ENCODE peak calls at places on chromosomes 1 and 21, in ten cellular contexts. L is D341Med; H is activated CD4-positive, alpha-beta T cell treated with anti-CD3 and anti-CD28 coated beads for 48 hours; D is activated T-cell treated with anti-CD3 and anti-CD28 coated beads, Interleukin-2, amount 50 U/mL, for 72 hours; W is ACHN; U is cardiac muscle cell; S is astrocyte of the spinal cord; K is H7; O is NCI-H1694 treated with DMSO at 0.1 percent for 48 hours; N is NAMALWA. X is an unnamed sample.

GRCh38 chr1:176188604-176189003 is 18.5 kb downstream of the COP1 start:
- DNase-seq in L (no peak), H (no peak), D (no peak), W (no peak), U (no peak), S (no peak), K (no peak), O (no peak), N (no peak), X (no peak)

GRCh38 chr1:203307690-203308126 is 2.4 kb downstream of the BTG2 start:
- DNase-seq in L (no peak), H (no peak), D (no peak), W (no peak), U (no peak), S (no peak), K (peak), O (no peak), N (no peak), X (no peak)

GRCh38 chr21:32735524-32735923 is 7.7 kb upstream of the SYNJ1 start:
- DNase-seq in L (no peak), H (peak), D (peak), W (no peak), U (no peak), S (no peak), K (peak), O (no peak), N (no peak), X (no peak)

GRCh38 chr1:80048706-80049105 is 1042.2 kb upstream of the ADGRL4 start:
- DNase-seq in L (no peak), H (no peak), D (no peak), W (no peak), U (no peak), S (no peak), K (no peak), O (no peak), N (no peak), X (no peak)

GRCh38 chr1:31238986-31239613 is 587 bp downstream of the NKAIN1 start:
- DNase-seq in L (peak), H (peak), D (peak), W (no peak), U (peak), S (peak), K (peak), O (peak), N (no peak), X (peak)

GRCh38 chr1:23544444-23545389 is 13.7 kb upstream of the E2F2 start:
- DNase-seq in L (peak), H (peak), D (peak), W (peak), U (peak), S (peak), K (peak), O (peak), N (peak), X (peak)

GRCh38 chr1:24990796-24991195 is 60.7 kb upstream of the RUNX3 start:
- DNase-seq in L (no peak), H (no peak), D (no peak), W (no peak), U (no peak), S (no peak), K (no peak), O (no peak), N (no peak), X (no peak)

GRCh38 chr1:30618335-30618747 is 105.0 kb downstream of the MATN1 start:
- DNase-seq in L (no peak), H (peak), D (no peak), W (no peak), U (no peak), S (no peak), K (no peak), O (no peak), N (no peak), X (no peak)

GRCh38 chr1:147700042-147700711 is 29.9 kb upstream of the ACP6 start:
- DNase-seq in L (peak), H (peak), D (peak), W (peak), U (peak), S (peak), K (peak), O (peak), N (peak), X (peak)

GRCh38 chr1:77406661-77407060 is 124.8 kb downstream of the AK5 start:
- DNase-seq in L (no peak), H (no peak), D (no peak), W (no peak), U (no peak), S (peak), K (no peak), O (no peak), N (no peak), X (peak)

GRCh38 chr1:220680085-220680687 is 10.0 kb upstream of the C1orf115 start:
- DNase-seq in L (peak), H (peak), D (no peak), W (peak), U (peak), S (peak), K (peak), O (peak), N (peak), X (peak)

GRCh38 chr21:25359724-25360123 is 247.6 kb downstream of the MRPL39 start:
- DNase-seq in L (no peak), H (no peak), D (no peak), W (no peak), U (no peak), S (no peak), K (no peak), O (no peak), N (no peak), X (no peak)

GRCh38 chr1:27356628-27357280 is 10.0 kb downstream of the MAP3K6 start:
- DNase-seq in L (no peak), H (peak), D (peak), W (no peak), U (no peak), S (no peak), K (peak), O (no peak), N (no peak), X (no peak)

X was measured in mesenchymal stem cell.